ENCODE peak calls at places on chromosome 10, in five cellular contexts. One of them, this sample, is unnamed.

GRCh38 chr10:35643151-35643975 is 1.3 kb upstream of the FZD8 start:
- DNase-seq in NCI-H1417 treated with DMSO at 0.1 percent for 48 hours: peak
- DNase-seq in BJ: no peak
- DNase-seq in lung microvascular endothelial cell: peak
- DNase-seq in activated CD4-positive, alpha-beta T cell treated with anti-CD3 and anti-CD28 coated beads, Interleukin-2, amount 50 U/mL, for 4 hours: no peak
- DNase-seq in this sample: no peak

GRCh38 chr10:63553031-63553430 is 31.8 kb downstream of the REEP3 start:
- DNase-seq in NCI-H1417 treated with DMSO at 0.1 percent for 48 hours: no peak
- DNase-seq in BJ: peak
- DNase-seq in lung microvascular endothelial cell: peak
- DNase-seq in activated CD4-positive, alpha-beta T cell treated with anti-CD3 and anti-CD28 coated beads, Interleukin-2, amount 50 U/mL, for 4 hours: no peak
- DNase-seq in this sample: no peak

GRCh38 chr10:71694567-71694968 is 25.0 kb downstream of the C10orf105 start:
- DNase-seq in NCI-H1417 treated with DMSO at 0.1 percent for 48 hours: no peak
- DNase-seq in BJ: no peak
- DNase-seq in lung microvascular endothelial cell: peak
- DNase-seq in activated CD4-positive, alpha-beta T cell treated with anti-CD3 and anti-CD28 coated beads, Interleukin-2, amount 50 U/mL, for 4 hours: no peak
- DNase-seq in this sample: no peak

GRCh38 chr10:129219364-129219763 is 247.7 kb upstream of the MGMT start:
- DNase-seq in NCI-H1417 treated with DMSO at 0.1 percent for 48 hours: no peak
- DNase-seq in BJ: no peak
- DNase-seq in lung microvascular endothelial cell: peak
- DNase-seq in activated CD4-positive, alpha-beta T cell treated with anti-CD3 and anti-CD28 coated beads, Interleukin-2, amount 50 U/mL, for 4 hours: no peak
- DNase-seq in this sample: no peak

GRCh38 chr10:118422241-118422640 is 80.1 kb upstream of the FAM204A start:
- DNase-seq in NCI-H1417 treated with DMSO at 0.1 percent for 48 hours: no peak
- DNase-seq in BJ: no peak
- DNase-seq in lung microvascular endothelial cell: no peak
- DNase-seq in activated CD4-positive, alpha-beta T cell treated with anti-CD3 and anti-CD28 coated beads, Interleukin-2, amount 50 U/mL, for 4 hours: no peak
- DNase-seq in this sample: no peak

GRCh38 chr10:5125315-5126044 is 31.3 kb downstream of the AKR1C3 start:
- DNase-seq in NCI-H1417 treated with DMSO at 0.1 percent for 48 hours: no peak
- DNase-seq in BJ: no peak
- DNase-seq in lung microvascular endothelial cell: no peak
- DNase-seq in activated CD4-positive, alpha-beta T cell treated with anti-CD3 and anti-CD28 coated beads, Interleukin-2, amount 50 U/mL, for 4 hours: no peak
- DNase-seq in this sample: no peak

GRCh38 chr10:13759167-13759566 is 172.4 kb downstream of the PRPF18 start:
- DNase-seq in NCI-H1417 treated with DMSO at 0.1 percent for 48 hours: no peak
- DNase-seq in BJ: no peak
- DNase-seq in lung microvascular endothelial cell: no peak
- DNase-seq in activated CD4-positive, alpha-beta T cell treated with anti-CD3 and anti-CD28 coated beads, Interleukin-2, amount 50 U/mL, for 4 hours: no peak
- DNase-seq in this sample: no peak

GRCh38 chr10:76168437-76168836 is 737.0 kb downstream of the LRMDA start:
- DNase-seq in NCI-H1417 treated with DMSO at 0.1 percent for 48 hours: no peak
- DNase-seq in BJ: no peak
- DNase-seq in lung microvascular endothelial cell: no peak
- DNase-seq in activated CD4-positive, alpha-beta T cell treated with anti-CD3 and anti-CD28 coated beads, Interleukin-2, amount 50 U/mL, for 4 hours: no peak
- DNase-seq in this sample: no peak

GRCh38 chr10:95341716-95342130 is 50.9 kb upstream of the PDLIM1 start:
- DNase-seq in NCI-H1417 treated with DMSO at 0.1 percent for 48 hours: no peak
- DNase-seq in BJ: peak
- DNase-seq in lung microvascular endothelial cell: peak
- DNase-seq in activated CD4-positive, alpha-beta T cell treated with anti-CD3 and anti-CD28 coated beads, Interleukin-2, amount 50 U/mL, for 4 hours: no peak
- DNase-seq in this sample: no peak

GRCh38 chr10:13019280-13019679 is 17.8 kb upstream of the CCDC3 start:
- DNase-seq in NCI-H1417 treated with DMSO at 0.1 percent for 48 hours: no peak
- DNase-seq in BJ: no peak
- DNase-seq in lung microvascular endothelial cell: no peak
- DNase-seq in activated CD4-positive, alpha-beta T cell treated with anti-CD3 and anti-CD28 coated beads, Interleukin-2, amount 50 U/mL, for 4 hours: no peak
- DNase-seq in this sample: no peak

GRCh38 chr10:114491419-114491818 is 87.1 kb upstream of the AFAP1L2 start:
- DNase-seq in NCI-H1417 treated with DMSO at 0.1 percent for 48 hours: no peak
- DNase-seq in BJ: no peak
- DNase-seq in lung microvascular endothelial cell: no peak
- DNase-seq in activated CD4-positive, alpha-beta T cell treated with anti-CD3 and anti-CD28 coated beads, Interleukin-2, amount 50 U/mL, for 4 hours: no peak
- DNase-seq in this sample: no peak

GRCh38 chr10:117804470-117805011 is 242.2 kb downstream of the RAB11FIP2 start:
- DNase-seq in NCI-H1417 treated with DMSO at 0.1 percent for 48 hours: no peak
- DNase-seq in BJ: no peak
- DNase-seq in lung microvascular endothelial cell: no peak
- DNase-seq in activated CD4-positive, alpha-beta T cell treated with anti-CD3 and anti-CD28 coated beads, Interleukin-2, amount 50 U/mL, for 4 hours: no peak
- DNase-seq in this sample: no peak

GRCh38 chr10:14259696-14260595 is 70.8 kb downstream of the FRMD4A start:
- DNase-seq in NCI-H1417 treated with DMSO at 0.1 percent for 48 hours: no peak
- DNase-seq in BJ: peak
- DNase-seq in lung microvascular endothelial cell: no peak
- DNase-seq in activated CD4-positive, alpha-beta T cell treated with anti-CD3 and anti-CD28 coated beads, Interleukin-2, amount 50 U/mL, for 4 hours: no peak
- DNase-seq in this sample: no peak

GRCh38 chr10:122126763-122127659 is 138.0 kb downstream of the TACC2 start:
- DNase-seq in NCI-H1417 treated with DMSO at 0.1 percent for 48 hours: no peak
- DNase-seq in BJ: peak
- DNase-seq in lung microvascular endothelial cell: peak
- DNase-seq in activated CD4-positive, alpha-beta T cell treated with anti-CD3 and anti-CD28 coated beads, Interleukin-2, amount 50 U/mL, for 4 hours: no peak
- DNase-seq in this sample: no peak

This sample was measured in T-helper 9 cell.